ENCODE peak calls at places on chromosomes 6 and 20, in eight cellular contexts. K, V, Q, S, T, H, N and Y are unnamed samples.

GRCh38 chr6:1418471-1419191 is 29.3 kb downstream of the FOXF2 start:
- DNase-seq in K (no peak), V (no peak), Q (no peak), S (no peak), T (peak; percentile 40), H (no peak), N (no peak), Y (no peak)

GRCh38 chr6:87901613-87902012 is 146.0 kb upstream of the SPACA1 start:
- DNase-seq in K (no peak), V (no peak), Q (no peak), S (no peak), T (no peak), H (no peak), N (no peak), Y (no peak)

GRCh38 chr6:148438593-148438992 is 96.0 kb downstream of the SASH1 start:
- DNase-seq in K (no peak), V (no peak), Q (no peak), S (no peak), T (no peak), H (no peak), N (no peak), Y (no peak)

GRCh38 chr6:99519446-99519845 is 4.2 kb upstream of the USP45 start:
- DNase-seq in K (no peak), V (no peak), Q (no peak), S (no peak), T (no peak), H (no peak), N (no peak), Y (no peak)

GRCh38 chr20:34112600-34113061 is 588 bp upstream of the EIF2S2 start:
- DNase-seq in K (no peak), V (peak; percentile 36), Q (peak; percentile 13), S (peak; percentile 38), T (peak; percentile 31), H (peak; percentile 22), N (peak; percentile 32), Y (no peak)

GRCh38 chr20:5073154-5074049 is 46.4 kb downstream of the PCNA start:
- DNase-seq in K (peak; percentile 89), V (peak; percentile 94), Q (peak; percentile 60), S (peak; percentile 50), T (peak; percentile 90), H (peak; percentile 96), N (peak; percentile 97), Y (no peak)

GRCh38 chr6:161439093-161439492 is 165.2 kb upstream of the AGPAT4 start:
- DNase-seq in K (peak; percentile 48), V (peak; percentile 77), Q (peak; percentile 57), S (peak; percentile 84), T (no peak), H (no peak), N (no peak), Y (no peak)

GRCh38 chr6:64249129-64249528 is 613.5 kb downstream of the PHF3 start:
- DNase-seq in K (no peak), V (no peak), Q (no peak), S (no peak), T (no peak), H (no peak), N (no peak), Y (no peak)

GRCh38 chr20:63009988-63010769 is 3.4 kb upstream of the BHLHE23 start:
- DNase-seq in K (no peak), V (no peak), Q (no peak), S (no peak), T (peak; percentile 4), H (no peak), N (peak; percentile 43), Y (peak; percentile 91)

GRCh38 chr6:31203345-31203979 is 33.0 kb upstream of the POU5F1 start:
- DNase-seq in K (no peak), V (no peak), Q (no peak), S (no peak), T (peak; percentile 74), H (peak; percentile 57), N (no peak), Y (peak; percentile 71)

GRCh38 chr6:115729036-115729435 is 331.7 kb downstream of the FRK start:
- DNase-seq in K (no peak), V (no peak), Q (no peak), S (no peak), T (no peak), H (no peak), N (no peak), Y (no peak)

GRCh38 chr20:32672982-32673727 is 586 bp downstream of the C20orf203 start:
- DNase-seq in K (no peak), V (no peak), Q (no peak), S (no peak), T (peak; percentile 84), H (no peak), N (no peak), Y (peak; percentile 81)

GRCh38 chr20:34427331-34427730 is 64.3 kb downstream of the ITCH start:
- DNase-seq in K (no peak), V (no peak), Q (no peak), S (no peak), T (no peak), H (no peak), N (no peak), Y (no peak)

GRCh38 chr6:23537828-23538227 is 588.2 kb upstream of the NRSN1 start:
- DNase-seq in K (no peak), V (no peak), Q (no peak), S (no peak), T (no peak), H (no peak), N (no peak), Y (no peak)

GRCh38 chr20:2032168-2032567 is 38.3 kb upstream of the PDYN start:
- DNase-seq in K (no peak), V (no peak), Q (no peak), S (no peak), T (no peak), H (no peak), N (no peak), Y (no peak)

GRCh38 chr6:160461641-160462040 is 113.5 kb downstream of the SLC22A3 start:
- DNase-seq in K (no peak), V (no peak), Q (no peak), S (no peak), T (no peak), H (no peak), N (no peak), Y (no peak)

GRCh38 chr20:35823937-35824336 is 52.1 kb downstream of the PHF20 start:
- DNase-seq in K (no peak), V (no peak), Q (no peak), S (no peak), T (no peak), H (no peak), N (no peak), Y (no peak)

GRCh38 chr20:1086273-1087213 is 31.9 kb upstream of the PSMF1 start:
- DNase-seq in K (no peak), V (no peak), Q (no peak), S (no peak), T (no peak), H (no peak), N (no peak), Y (peak; percentile 39)

GRCh38 chr6:85273870-85274269 is 176.0 kb upstream of the NT5E start:
- DNase-seq in K (no peak), V (no peak), Q (no peak), S (no peak), T (no peak), H (no peak), N (no peak), Y (no peak)

GRCh38 chr6:12961761-12962160 is 245.2 kb downstream of the PHACTR1 start:
- DNase-seq in K (no peak), V (no peak), Q (no peak), S (no peak), T (no peak), H (no peak), N (no peak), Y (no peak)

GRCh38 chr6:12958052-12958706 is 241.6 kb downstream of the PHACTR1 start:
- DNase-seq in K (no peak), V (no peak), Q (no peak), S (no peak), T (no peak), H (no peak), N (no peak), Y (no peak)

GRCh38 chr6:12957321-12958051 is 240.9 kb downstream of the PHACTR1 start:
- DNase-seq in K (peak; percentile 75), V (peak; percentile 46), Q (peak; percentile 54), S (peak; percentile 67), T (peak; percentile 32), H (peak; percentile 32), N (peak; percentile 76), Y (no peak)

GRCh38 chr6:12955996-12956395 is 239.4 kb downstream of the PHACTR1 start:
- DNase-seq in K (no peak), V (no peak), Q (no peak), S (no peak), T (no peak), H (no peak), N (no peak), Y (no peak)

DNA sequence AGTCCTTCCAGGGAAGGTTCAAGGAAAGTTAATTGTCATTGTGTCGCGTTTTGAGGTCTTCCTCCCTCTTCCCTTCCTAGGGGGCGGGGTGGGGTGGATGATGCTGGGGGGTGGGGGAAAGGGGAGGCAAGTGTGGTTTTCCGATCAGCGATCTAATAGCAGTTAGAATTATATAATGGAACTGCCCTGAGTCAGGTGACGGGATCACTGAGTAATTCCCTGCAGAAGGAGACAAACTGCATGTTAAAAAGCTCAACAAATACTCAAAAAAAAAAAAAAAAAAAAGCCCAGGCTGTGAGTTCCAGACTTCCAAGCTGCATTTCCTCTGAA is 240.4 kb downstream of the PHACTR1 start:
- DNase-seq in K (no peak), V (no peak), Q (no peak), S (no peak), T (no peak), H (no peak), N (no peak), Y (no peak)
- H3K27me3 ChIP-seq in K (no peaks in the 10 kb centered on the region), V (peaks cover 2% of the 10 kb centered on the region), Q (no peaks in the 10 kb centered on the region), S (no peaks in the 10 kb centered on the region), T (no peaks in the 10 kb centered on the region), H (no peaks in the 10 kb centered on the region), N (no peaks in the 10 kb centered on the region), Y (no peaks in the 10 kb centered on the region)

GRCh38 chr6:28393912-28394662 is 5.5 kb downstream of the ZSCAN12 start:
- DNase-seq in K (no peak), V (no peak), Q (no peak), S (no peak), T (no peak), H (no peak), N (no peak), Y (no peak)
- TF ChIP-seq CTCF in K (no peak), V (no peak), Q (no peak), S (no peak), T (no peak), H (no peak), N (no peak), Y (peak; percentile 26)

DNA sequence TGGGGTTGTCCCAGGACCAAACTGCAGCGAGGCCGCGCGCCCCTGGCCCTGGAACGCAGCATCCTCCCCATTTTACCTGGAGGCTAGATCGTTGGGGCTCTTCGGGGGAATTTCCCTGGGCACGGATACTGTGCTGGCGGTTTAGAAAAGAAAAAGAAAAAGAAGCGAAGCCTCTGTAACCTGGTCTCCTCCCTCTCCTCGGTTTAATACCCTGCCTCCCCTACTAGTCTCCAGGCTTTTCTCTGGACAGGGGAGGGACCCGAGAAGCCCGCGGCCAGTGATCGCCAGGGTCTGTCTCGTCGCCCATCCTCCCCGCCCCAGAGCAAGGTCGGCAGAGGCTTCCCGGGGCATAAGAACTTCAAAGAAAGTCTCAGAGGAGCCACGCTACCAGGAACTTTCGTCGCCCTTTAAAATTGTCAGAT is 6.1 kb upstream of the LAMP5 start:
- DNase-seq in K (no peak), V (no peak), Q (no peak), S (no peak), T (no peak), H (no peak), N (no peak), Y (no peak)
- H3K27me3 ChIP-seq in K (peaks cover 86% of the 10 kb centered on the region), V (peaks cover 49% of the 10 kb centered on the region), Q (no peaks in the 10 kb centered on the region), S (peaks cover 33% of the 10 kb centered on the region), T (peaks cover 48% of the 10 kb centered on the region), H (peaks cover 6% of the 10 kb centered on the region), N (peaks cover 4% of the 10 kb centered on the region), Y (no peaks in the 10 kb centered on the region)

GRCh38 chr6:130269969-130270635 is 47.4 kb upstream of the SAMD3 start:
- DNase-seq in K (no peak), V (no peak), Q (no peak), S (no peak), T (no peak), H (no peak), N (no peak), Y (peak; percentile 61)
- TF ChIP-seq CTCF in K (no peak), V (no peak), Q (no peak), S (no peak), T (no peak), H (no peak), N (no peak), Y (no peak)